ENCODE peak calls at places on chromosomes 4 and X, in nine cellular contexts. One of them, this sample, is unnamed.

GRCh38 chrX:39591099-39591498 is 506.7 kb downstream of the BCOR start:
- DNase-seq in AG08395: no peak
- DNase-seq in activated CD4-positive, alpha-beta T cell treated with anti-CD3 and anti-CD28 coated beads, Interleukin-2, amount 10 ng/mL, durations not matched to agents 7 days and 5 days: no peak
- DNase-seq in OCI-M1: no peak
- DNase-seq in stomach: no peak
- DNase-seq in tibial artery: no peak
- DNase-seq in midbrain: no peak
- DNase-seq in stimulated activated CD8-positive, alpha-beta memory T cell treated with anti-CD3 and anti-CD28 coated beads, Interleukin-4, amount 100 ng/mL, for 1 hour: no peak
- DNase-seq in GM03348: no peak
- DNase-seq in this sample: no peak

GRCh38 chrX:67543818-67544217 is at the start of gene AR:
- DNase-seq in AG08395: peak
- DNase-seq in activated CD4-positive, alpha-beta T cell treated with anti-CD3 and anti-CD28 coated beads, Interleukin-2, amount 10 ng/mL, durations not matched to agents 7 days and 5 days: no peak
- DNase-seq in OCI-M1: peak
- DNase-seq in stomach: peak
- DNase-seq in tibial artery: peak
- DNase-seq in midbrain: peak
- DNase-seq in stimulated activated CD8-positive, alpha-beta memory T cell treated with anti-CD3 and anti-CD28 coated beads, Interleukin-4, amount 100 ng/mL, for 1 hour: no peak
- DNase-seq in GM03348: peak
- DNase-seq in this sample: no peak

GRCh38 chr4:69057620-69058409 is 38.5 kb upstream of the UGT2B7 start:
- DNase-seq in AG08395: no peak
- DNase-seq in activated CD4-positive, alpha-beta T cell treated with anti-CD3 and anti-CD28 coated beads, Interleukin-2, amount 10 ng/mL, durations not matched to agents 7 days and 5 days: no peak
- DNase-seq in OCI-M1: peak
- DNase-seq in stomach: peak
- DNase-seq in tibial artery: no peak
- DNase-seq in midbrain: no peak
- DNase-seq in stimulated activated CD8-positive, alpha-beta memory T cell treated with anti-CD3 and anti-CD28 coated beads, Interleukin-4, amount 100 ng/mL, for 1 hour: no peak
- DNase-seq in GM03348: no peak
- DNase-seq in this sample: no peak

GRCh38 chr4:143399113-143399949 is 62.7 kb downstream of the GAB1 start:
- DNase-seq in AG08395: no peak
- DNase-seq in activated CD4-positive, alpha-beta T cell treated with anti-CD3 and anti-CD28 coated beads, Interleukin-2, amount 10 ng/mL, durations not matched to agents 7 days and 5 days: peak
- DNase-seq in OCI-M1: peak
- DNase-seq in stomach: no peak
- DNase-seq in tibial artery: no peak
- DNase-seq in midbrain: peak
- DNase-seq in stimulated activated CD8-positive, alpha-beta memory T cell treated with anti-CD3 and anti-CD28 coated beads, Interleukin-4, amount 100 ng/mL, for 1 hour: no peak
- DNase-seq in GM03348: peak
- DNase-seq in this sample: no peak

GRCh38 chr4:118898684-118899138 is 10.1 kb downstream of the SYNPO2 start:
- DNase-seq in AG08395: no peak
- DNase-seq in activated CD4-positive, alpha-beta T cell treated with anti-CD3 and anti-CD28 coated beads, Interleukin-2, amount 10 ng/mL, durations not matched to agents 7 days and 5 days: no peak
- DNase-seq in OCI-M1: no peak
- DNase-seq in stomach: no peak
- DNase-seq in tibial artery: peak
- DNase-seq in midbrain: no peak
- DNase-seq in stimulated activated CD8-positive, alpha-beta memory T cell treated with anti-CD3 and anti-CD28 coated beads, Interleukin-4, amount 100 ng/mL, for 1 hour: no peak
- DNase-seq in GM03348: peak
- DNase-seq in this sample: no peak

GRCh38 chrX:29870608-29871007 is 344.8 kb upstream of the MAGEB2 start:
- DNase-seq in AG08395: no peak
- DNase-seq in activated CD4-positive, alpha-beta T cell treated with anti-CD3 and anti-CD28 coated beads, Interleukin-2, amount 10 ng/mL, durations not matched to agents 7 days and 5 days: no peak
- DNase-seq in OCI-M1: no peak
- DNase-seq in stomach: no peak
- DNase-seq in tibial artery: no peak
- DNase-seq in midbrain: no peak
- DNase-seq in stimulated activated CD8-positive, alpha-beta memory T cell treated with anti-CD3 and anti-CD28 coated beads, Interleukin-4, amount 100 ng/mL, for 1 hour: no peak
- DNase-seq in GM03348: no peak
- DNase-seq in this sample: no peak

GRCh38 chrX:39759526-39760224 is 338.1 kb downstream of the BCOR start:
- DNase-seq in AG08395: peak
- DNase-seq in activated CD4-positive, alpha-beta T cell treated with anti-CD3 and anti-CD28 coated beads, Interleukin-2, amount 10 ng/mL, durations not matched to agents 7 days and 5 days: no peak
- DNase-seq in OCI-M1: no peak
- DNase-seq in stomach: peak
- DNase-seq in tibial artery: no peak
- DNase-seq in midbrain: no peak
- DNase-seq in stimulated activated CD8-positive, alpha-beta memory T cell treated with anti-CD3 and anti-CD28 coated beads, Interleukin-4, amount 100 ng/mL, for 1 hour: no peak
- DNase-seq in GM03348: peak
- DNase-seq in this sample: no peak

GRCh38 chrX:107154787-107155620 is 36.4 kb upstream of the RBM41 start:
- DNase-seq in AG08395: no peak
- DNase-seq in activated CD4-positive, alpha-beta T cell treated with anti-CD3 and anti-CD28 coated beads, Interleukin-2, amount 10 ng/mL, durations not matched to agents 7 days and 5 days: no peak
- DNase-seq in OCI-M1: peak
- DNase-seq in stomach: no peak
- DNase-seq in tibial artery: no peak
- DNase-seq in midbrain: no peak
- DNase-seq in stimulated activated CD8-positive, alpha-beta memory T cell treated with anti-CD3 and anti-CD28 coated beads, Interleukin-4, amount 100 ng/mL, for 1 hour: no peak
- DNase-seq in GM03348: no peak
- DNase-seq in this sample: no peak

GRCh38 chrX:107659768-107660167 is 31.5 kb downstream of the PRPS1 start:
- DNase-seq in AG08395: peak
- DNase-seq in activated CD4-positive, alpha-beta T cell treated with anti-CD3 and anti-CD28 coated beads, Interleukin-2, amount 10 ng/mL, durations not matched to agents 7 days and 5 days: peak
- DNase-seq in OCI-M1: peak
- DNase-seq in stomach: no peak
- DNase-seq in tibial artery: peak
- DNase-seq in midbrain: peak
- DNase-seq in stimulated activated CD8-positive, alpha-beta memory T cell treated with anti-CD3 and anti-CD28 coated beads, Interleukin-4, amount 100 ng/mL, for 1 hour: no peak
- DNase-seq in GM03348: peak
- DNase-seq in this sample: no peak

GRCh38 chrX:77431227-77431626 is 16.0 kb upstream of the FGF16 start:
- DNase-seq in AG08395: peak
- DNase-seq in activated CD4-positive, alpha-beta T cell treated with anti-CD3 and anti-CD28 coated beads, Interleukin-2, amount 10 ng/mL, durations not matched to agents 7 days and 5 days: no peak
- DNase-seq in OCI-M1: peak
- DNase-seq in stomach: no peak
- DNase-seq in tibial artery: peak
- DNase-seq in midbrain: no peak
- DNase-seq in stimulated activated CD8-positive, alpha-beta memory T cell treated with anti-CD3 and anti-CD28 coated beads, Interleukin-4, amount 100 ng/mL, for 1 hour: no peak
- DNase-seq in GM03348: peak
- DNase-seq in this sample: no peak

GRCh38 chr4:8538076-8538702 is 42.0 kb upstream of the GPR78 start:
- DNase-seq in AG08395: no peak
- DNase-seq in activated CD4-positive, alpha-beta T cell treated with anti-CD3 and anti-CD28 coated beads, Interleukin-2, amount 10 ng/mL, durations not matched to agents 7 days and 5 days: no peak
- DNase-seq in OCI-M1: no peak
- DNase-seq in stomach: no peak
- DNase-seq in tibial artery: no peak
- DNase-seq in midbrain: no peak
- DNase-seq in stimulated activated CD8-positive, alpha-beta memory T cell treated with anti-CD3 and anti-CD28 coated beads, Interleukin-4, amount 100 ng/mL, for 1 hour: no peak
- DNase-seq in GM03348: no peak
- DNase-seq in this sample: no peak

GRCh38 chrX:71225661-71226060 is 2.6 kb downstream of the GJB1 start:
- DNase-seq in AG08395: no peak
- DNase-seq in activated CD4-positive, alpha-beta T cell treated with anti-CD3 and anti-CD28 coated beads, Interleukin-2, amount 10 ng/mL, durations not matched to agents 7 days and 5 days: no peak
- DNase-seq in OCI-M1: no peak
- DNase-seq in stomach: no peak
- DNase-seq in tibial artery: no peak
- DNase-seq in midbrain: no peak
- DNase-seq in stimulated activated CD8-positive, alpha-beta memory T cell treated with anti-CD3 and anti-CD28 coated beads, Interleukin-4, amount 100 ng/mL, for 1 hour: no peak
- DNase-seq in GM03348: no peak
- DNase-seq in this sample: no peak

GRCh38 chrX:10512258-10512657 is 108.1 kb downstream of the MID1 start:
- DNase-seq in AG08395: no peak
- DNase-seq in activated CD4-positive, alpha-beta T cell treated with anti-CD3 and anti-CD28 coated beads, Interleukin-2, amount 10 ng/mL, durations not matched to agents 7 days and 5 days: no peak
- DNase-seq in OCI-M1: peak
- DNase-seq in stomach: no peak
- DNase-seq in tibial artery: no peak
- DNase-seq in midbrain: no peak
- DNase-seq in stimulated activated CD8-positive, alpha-beta memory T cell treated with anti-CD3 and anti-CD28 coated beads, Interleukin-4, amount 100 ng/mL, for 1 hour: no peak
- DNase-seq in GM03348: no peak
- DNase-seq in this sample: no peak

GRCh38 chr4:102151696-102152095 is 193.6 kb downstream of the SLC39A8 start:
- DNase-seq in AG08395: no peak
- DNase-seq in activated CD4-positive, alpha-beta T cell treated with anti-CD3 and anti-CD28 coated beads, Interleukin-2, amount 10 ng/mL, durations not matched to agents 7 days and 5 days: no peak
- DNase-seq in OCI-M1: no peak
- DNase-seq in stomach: no peak
- DNase-seq in tibial artery: no peak
- DNase-seq in midbrain: no peak
- DNase-seq in stimulated activated CD8-positive, alpha-beta memory T cell treated with anti-CD3 and anti-CD28 coated beads, Interleukin-4, amount 100 ng/mL, for 1 hour: no peak
- DNase-seq in GM03348: no peak
- DNase-seq in this sample: no peak

GRCh38 chr4:184170996-184171395 is 46.7 kb downstream of the ENPP6 start:
- DNase-seq in AG08395: peak
- DNase-seq in activated CD4-positive, alpha-beta T cell treated with anti-CD3 and anti-CD28 coated beads, Interleukin-2, amount 10 ng/mL, durations not matched to agents 7 days and 5 days: no peak
- DNase-seq in OCI-M1: no peak
- DNase-seq in stomach: no peak
- DNase-seq in tibial artery: no peak
- DNase-seq in midbrain: no peak
- DNase-seq in stimulated activated CD8-positive, alpha-beta memory T cell treated with anti-CD3 and anti-CD28 coated beads, Interleukin-4, amount 100 ng/mL, for 1 hour: no peak
- DNase-seq in GM03348: peak
- DNase-seq in this sample: no peak

GRCh38 chr4:159267940-159268327 is 165.1 kb downstream of the RAPGEF2 start:
- DNase-seq in AG08395: no peak
- DNase-seq in activated CD4-positive, alpha-beta T cell treated with anti-CD3 and anti-CD28 coated beads, Interleukin-2, amount 10 ng/mL, durations not matched to agents 7 days and 5 days: no peak
- DNase-seq in OCI-M1: no peak
- DNase-seq in stomach: no peak
- DNase-seq in tibial artery: no peak
- DNase-seq in midbrain: peak
- DNase-seq in stimulated activated CD8-positive, alpha-beta memory T cell treated with anti-CD3 and anti-CD28 coated beads, Interleukin-4, amount 100 ng/mL, for 1 hour: no peak
- DNase-seq in GM03348: no peak
- DNase-seq in this sample: no peak

GRCh38 chrX:153704021-153704526 is 16.3 kb downstream of the SLC6A8 start:
- DNase-seq in AG08395: no peak
- DNase-seq in activated CD4-positive, alpha-beta T cell treated with anti-CD3 and anti-CD28 coated beads, Interleukin-2, amount 10 ng/mL, durations not matched to agents 7 days and 5 days: no peak
- DNase-seq in OCI-M1: no peak
- DNase-seq in stomach: no peak
- DNase-seq in tibial artery: no peak
- DNase-seq in midbrain: no peak
- DNase-seq in stimulated activated CD8-positive, alpha-beta memory T cell treated with anti-CD3 and anti-CD28 coated beads, Interleukin-4, amount 100 ng/mL, for 1 hour: no peak
- DNase-seq in GM03348: no peak
- DNase-seq in this sample: no peak

GRCh38 chr4:137981277-137981676 is 260.9 kb downstream of the SLC7A11 start:
- DNase-seq in AG08395: peak
- DNase-seq in activated CD4-positive, alpha-beta T cell treated with anti-CD3 and anti-CD28 coated beads, Interleukin-2, amount 10 ng/mL, durations not matched to agents 7 days and 5 days: no peak
- DNase-seq in OCI-M1: peak
- DNase-seq in stomach: no peak
- DNase-seq in tibial artery: no peak
- DNase-seq in midbrain: no peak
- DNase-seq in stimulated activated CD8-positive, alpha-beta memory T cell treated with anti-CD3 and anti-CD28 coated beads, Interleukin-4, amount 100 ng/mL, for 1 hour: no peak
- DNase-seq in GM03348: peak
- DNase-seq in this sample: no peak

GRCh38 chrX:46447384-46447783 is 97.8 kb downstream of the ZNF674 start:
- DNase-seq in AG08395: peak
- DNase-seq in activated CD4-positive, alpha-beta T cell treated with anti-CD3 and anti-CD28 coated beads, Interleukin-2, amount 10 ng/mL, durations not matched to agents 7 days and 5 days: no peak
- DNase-seq in OCI-M1: no peak
- DNase-seq in stomach: no peak
- DNase-seq in tibial artery: no peak
- DNase-seq in midbrain: no peak
- DNase-seq in stimulated activated CD8-positive, alpha-beta memory T cell treated with anti-CD3 and anti-CD28 coated beads, Interleukin-4, amount 100 ng/mL, for 1 hour: no peak
- DNase-seq in GM03348: no peak
- DNase-seq in this sample: no peak

GRCh38 chr4:71211748-71212147 is 127.1 kb upstream of the SLC4A4 start:
- DNase-seq in AG08395: peak
- DNase-seq in activated CD4-positive, alpha-beta T cell treated with anti-CD3 and anti-CD28 coated beads, Interleukin-2, amount 10 ng/mL, durations not matched to agents 7 days and 5 days: no peak
- DNase-seq in OCI-M1: no peak
- DNase-seq in stomach: no peak
- DNase-seq in tibial artery: no peak
- DNase-seq in midbrain: no peak
- DNase-seq in stimulated activated CD8-positive, alpha-beta memory T cell treated with anti-CD3 and anti-CD28 coated beads, Interleukin-4, amount 100 ng/mL, for 1 hour: no peak
- DNase-seq in GM03348: peak
- DNase-seq in this sample: no peak

GRCh38 chrX:39258331-39258730 is 457.1 kb downstream of the MID1IP1 start:
- DNase-seq in AG08395: no peak
- DNase-seq in activated CD4-positive, alpha-beta T cell treated with anti-CD3 and anti-CD28 coated beads, Interleukin-2, amount 10 ng/mL, durations not matched to agents 7 days and 5 days: no peak
- DNase-seq in OCI-M1: no peak
- DNase-seq in stomach: no peak
- DNase-seq in tibial artery: no peak
- DNase-seq in midbrain: no peak
- DNase-seq in stimulated activated CD8-positive, alpha-beta memory T cell treated with anti-CD3 and anti-CD28 coated beads, Interleukin-4, amount 100 ng/mL, for 1 hour: no peak
- DNase-seq in GM03348: no peak
- DNase-seq in this sample: no peak

GRCh38 chr4:114488301-114488982 is 110.2 kb upstream of the UGT8 start:
- DNase-seq in AG08395: no peak
- DNase-seq in activated CD4-positive, alpha-beta T cell treated with anti-CD3 and anti-CD28 coated beads, Interleukin-2, amount 10 ng/mL, durations not matched to agents 7 days and 5 days: no peak
- DNase-seq in OCI-M1: no peak
- DNase-seq in stomach: no peak
- DNase-seq in tibial artery: no peak
- DNase-seq in midbrain: no peak
- DNase-seq in stimulated activated CD8-positive, alpha-beta memory T cell treated with anti-CD3 and anti-CD28 coated beads, Interleukin-4, amount 100 ng/mL, for 1 hour: no peak
- DNase-seq in GM03348: no peak
- DNase-seq in this sample: no peak

GRCh38 chrX:108516184-108516583 is 76.5 kb downstream of the COL4A5 start:
- DNase-seq in AG08395: no peak
- DNase-seq in activated CD4-positive, alpha-beta T cell treated with anti-CD3 and anti-CD28 coated beads, Interleukin-2, amount 10 ng/mL, durations not matched to agents 7 days and 5 days: no peak
- DNase-seq in OCI-M1: no peak
- DNase-seq in stomach: no peak
- DNase-seq in tibial artery: no peak
- DNase-seq in midbrain: no peak
- DNase-seq in stimulated activated CD8-positive, alpha-beta memory T cell treated with anti-CD3 and anti-CD28 coated beads, Interleukin-4, amount 100 ng/mL, for 1 hour: no peak
- DNase-seq in GM03348: no peak
- DNase-seq in this sample: no peak

GRCh38 chr4:158166701-158167100 is 6.1 kb downstream of the GASK1B start:
- DNase-seq in AG08395: no peak
- DNase-seq in activated CD4-positive, alpha-beta T cell treated with anti-CD3 and anti-CD28 coated beads, Interleukin-2, amount 10 ng/mL, durations not matched to agents 7 days and 5 days: no peak
- DNase-seq in OCI-M1: no peak
- DNase-seq in stomach: no peak
- DNase-seq in tibial artery: no peak
- DNase-seq in midbrain: no peak
- DNase-seq in stimulated activated CD8-positive, alpha-beta memory T cell treated with anti-CD3 and anti-CD28 coated beads, Interleukin-4, amount 100 ng/mL, for 1 hour: no peak
- DNase-seq in GM03348: no peak
- DNase-seq in this sample: no peak

GRCh38 chr4:113699772-113700171 is 61.8 kb downstream of the CAMK2D start:
- DNase-seq in AG08395: peak
- DNase-seq in activated CD4-positive, alpha-beta T cell treated with anti-CD3 and anti-CD28 coated beads, Interleukin-2, amount 10 ng/mL, durations not matched to agents 7 days and 5 days: no peak
- DNase-seq in OCI-M1: no peak
- DNase-seq in stomach: no peak
- DNase-seq in tibial artery: no peak
- DNase-seq in midbrain: no peak
- DNase-seq in stimulated activated CD8-positive, alpha-beta memory T cell treated with anti-CD3 and anti-CD28 coated beads, Interleukin-4, amount 100 ng/mL, for 1 hour: no peak
- DNase-seq in GM03348: peak
- DNase-seq in this sample: no peak

GRCh38 chrX:154083134-154083517 is 14.4 kb downstream of the MECP2 start:
- DNase-seq in AG08395: no peak
- DNase-seq in activated CD4-positive, alpha-beta T cell treated with anti-CD3 and anti-CD28 coated beads, Interleukin-2, amount 10 ng/mL, durations not matched to agents 7 days and 5 days: no peak
- DNase-seq in OCI-M1: no peak
- DNase-seq in stomach: no peak
- DNase-seq in tibial artery: no peak
- DNase-seq in midbrain: no peak
- DNase-seq in stimulated activated CD8-positive, alpha-beta memory T cell treated with anti-CD3 and anti-CD28 coated beads, Interleukin-4, amount 100 ng/mL, for 1 hour: no peak
- DNase-seq in GM03348: no peak
- DNase-seq in this sample: no peak

GRCh38 chr4:7348946-7349900 is 85.5 kb downstream of the PSAPL1 start:
- DNase-seq in AG08395: no peak
- DNase-seq in activated CD4-positive, alpha-beta T cell treated with anti-CD3 and anti-CD28 coated beads, Interleukin-2, amount 10 ng/mL, durations not matched to agents 7 days and 5 days: no peak
- DNase-seq in OCI-M1: no peak
- DNase-seq in stomach: no peak
- DNase-seq in tibial artery: no peak
- DNase-seq in midbrain: no peak
- DNase-seq in stimulated activated CD8-positive, alpha-beta memory T cell treated with anti-CD3 and anti-CD28 coated beads, Interleukin-4, amount 100 ng/mL, for 1 hour: no peak
- DNase-seq in GM03348: no peak
- DNase-seq in this sample: no peak

GRCh38 chr4:27176400-27176799 is 315.8 kb downstream of the STIM2 start:
- DNase-seq in AG08395: peak
- DNase-seq in activated CD4-positive, alpha-beta T cell treated with anti-CD3 and anti-CD28 coated beads, Interleukin-2, amount 10 ng/mL, durations not matched to agents 7 days and 5 days: no peak
- DNase-seq in OCI-M1: peak
- DNase-seq in stomach: no peak
- DNase-seq in tibial artery: no peak
- DNase-seq in midbrain: peak
- DNase-seq in stimulated activated CD8-positive, alpha-beta memory T cell treated with anti-CD3 and anti-CD28 coated beads, Interleukin-4, amount 100 ng/mL, for 1 hour: no peak
- DNase-seq in GM03348: peak
- DNase-seq in this sample: no peak

GRCh38 chrX:49972313-49972712 is 49.9 kb downstream of the CLCN5 start:
- DNase-seq in AG08395: no peak
- DNase-seq in activated CD4-positive, alpha-beta T cell treated with anti-CD3 and anti-CD28 coated beads, Interleukin-2, amount 10 ng/mL, durations not matched to agents 7 days and 5 days: no peak
- DNase-seq in OCI-M1: no peak
- DNase-seq in stomach: no peak
- DNase-seq in tibial artery: no peak
- DNase-seq in midbrain: no peak
- DNase-seq in stimulated activated CD8-positive, alpha-beta memory T cell treated with anti-CD3 and anti-CD28 coated beads, Interleukin-4, amount 100 ng/mL, for 1 hour: no peak
- DNase-seq in GM03348: no peak
- DNase-seq in this sample: no peak

GRCh38 chrX:84240848-84241565 is 53.0 kb upstream of the RPS6KA6 start:
- DNase-seq in AG08395: no peak
- DNase-seq in activated CD4-positive, alpha-beta T cell treated with anti-CD3 and anti-CD28 coated beads, Interleukin-2, amount 10 ng/mL, durations not matched to agents 7 days and 5 days: no peak
- DNase-seq in OCI-M1: no peak
- DNase-seq in stomach: no peak
- DNase-seq in tibial artery: no peak
- DNase-seq in midbrain: no peak
- DNase-seq in stimulated activated CD8-positive, alpha-beta memory T cell treated with anti-CD3 and anti-CD28 coated beads, Interleukin-4, amount 100 ng/mL, for 1 hour: no peak
- DNase-seq in GM03348: no peak
- DNase-seq in this sample: no peak

GRCh38 chr4:183118141-183118540 is 19.1 kb downstream of the WWC2 start:
- DNase-seq in AG08395: no peak
- DNase-seq in activated CD4-positive, alpha-beta T cell treated with anti-CD3 and anti-CD28 coated beads, Interleukin-2, amount 10 ng/mL, durations not matched to agents 7 days and 5 days: no peak
- DNase-seq in OCI-M1: no peak
- DNase-seq in stomach: no peak
- DNase-seq in tibial artery: no peak
- DNase-seq in midbrain: no peak
- DNase-seq in stimulated activated CD8-positive, alpha-beta memory T cell treated with anti-CD3 and anti-CD28 coated beads, Interleukin-4, amount 100 ng/mL, for 1 hour: no peak
- DNase-seq in GM03348: no peak
- DNase-seq in this sample: no peak